ENCODE peak calls at places on chromosomes 13 and 19, in five cellular contexts. N is SK-N-SH, Q is GM23338, S is GM12878, C is Panc1. Z is an unnamed sample.

GRCh38 chr19:6577410-6578125 is 13.4 kb downstream of the CD70 start:
- DNase-seq in N (no peak), Q (no peak), S (peak), C (no peak), Z (no peak)

GRCh38 chr13:66425741-66426140 is 804.4 kb downstream of the PCDH9 start:
- DNase-seq in N (no peak), Q (no peak), S (no peak), C (no peak), Z (no peak)

GRCh38 chr19:5949792-5950305 is 28.1 kb downstream of the RANBP3 start:
- DNase-seq in N (no peak), Q (no peak), S (no peak), C (no peak), Z (no peak)

GRCh38 chr13:75365724-75366173 is 116.2 kb downstream of the TBC1D4 start:
- DNase-seq in N (no peak), Q (peak), S (peak), C (peak), Z (peak)

GRCh38 chr19:42422576-42423461 is 4.4 kb downstream of the LIPE start:
- DNase-seq in N (peak), Q (peak), S (no peak), C (no peak), Z (no peak)

GRCh38 chr19:27719034-27719433 is 1493.9 kb downstream of the UQCRFS1 start:
- DNase-seq in N (no peak), Q (no peak), S (no peak), C (no peak), Z (no peak)

GRCh38 chr19:46442808-46443450 is 14.2 kb upstream of the PNMA8C start:
- DNase-seq in N (no peak), Q (no peak), S (no peak), C (no peak), Z (no peak)

GRCh38 chr13:84088996-84089395 is 206.7 kb upstream of the SLITRK1 start:
- DNase-seq in N (no peak), Q (no peak), S (no peak), C (no peak), Z (no peak)

GRCh38 chr19:21604351-21604926 is 99.0 kb downstream of the ZNF429 start:
- DNase-seq in N (no peak), Q (peak), S (no peak), C (no peak), Z (no peak)

GRCh38 chr19:4012092-4012974 is 4.8 kb downstream of the PIAS4 start:
- DNase-seq in N (peak), Q (no peak), S (no peak), C (no peak), Z (no peak)

GRCh38 chr19:38699027-38699346 is 45.3 kb downstream of the CAPN12 start:
- DNase-seq in N (no peak), Q (no peak), S (no peak), C (no peak), Z (no peak)

GRCh38 chr13:109749365-109749764 is 37.0 kb downstream of the IRS2 start:
- DNase-seq in N (no peak), Q (no peak), S (no peak), C (no peak), Z (no peak)

GRCh38 chr13:46753917-46754316 is 43.0 kb downstream of the ESD start:
- DNase-seq in N (no peak), Q (no peak), S (no peak), C (no peak), Z (no peak)

GRCh38 chr13:112067871-112068305 is 939 bp downstream of the SOX1 start:
- DNase-seq in N (no peak), Q (peak), S (no peak), C (no peak), Z (no peak)

GRCh38 chr19:41916033-41916424 is 12.2 kb downstream of the ERFL start:
- DNase-seq in N (no peak), Q (no peak), S (no peak), C (no peak), Z (no peak)

GRCh38 chr13:112839347-112840105 is 129.5 kb upstream of the MCF2L start:
- DNase-seq in N (no peak), Q (no peak), S (no peak), C (no peak), Z (no peak)

GRCh38 chr13:31073859-31074718 is 87.6 kb downstream of the HSPH1 start:
- DNase-seq in N (no peak), Q (no peak), S (peak), C (no peak), Z (no peak)

GRCh38 chr19:6038634-6039405 is 60.9 kb upstream of the RANBP3 start:
- DNase-seq in N (no peak), Q (no peak), S (peak), C (no peak), Z (no peak)

GRCh38 chr13:110913322-110913721 is 1.5 kb downstream of the ANKRD10 start:
- DNase-seq in N (no peak), Q (no peak), S (no peak), C (no peak), Z (no peak)

GRCh38 chr13:58437436-58437835 is 805.9 kb downstream of the PCDH17 start:
- DNase-seq in N (no peak), Q (no peak), S (no peak), C (no peak), Z (no peak)

GRCh38 chr13:31697290-31697689 is 42.0 kb upstream of the RXFP2 start:
- DNase-seq in N (no peak), Q (no peak), S (no peak), C (no peak), Z (no peak)

GRCh38 chr13:29472317-29472961 is 123.0 kb downstream of the SLC7A1 start:
- DNase-seq in N (peak), Q (peak), S (no peak), C (peak), Z (peak)

GRCh38 chr19:57465680-57466381 is 8.9 kb upstream of the VN1R1 start:
- DNase-seq in N (peak), Q (peak), S (peak), C (no peak), Z (peak)

GRCh38 chr13:60090579-60090978 is 73.1 kb downstream of the DIAPH3 start:
- DNase-seq in N (no peak), Q (no peak), S (no peak), C (no peak), Z (no peak)

GRCh38 chr13:23558675-23559536 is 11.3 kb upstream of the TNFRSF19 start:
- DNase-seq in N (peak), Q (peak), S (no peak), C (no peak), Z (peak)

GRCh38 chr19:56136362-56136761 is 4.7 kb upstream of the ZNF444 start:
- DNase-seq in N (no peak), Q (peak), S (no peak), C (no peak), Z (no peak)

GRCh38 chr13:33494596-33495214 is 209.2 kb upstream of the STARD13 start:
- DNase-seq in N (no peak), Q (peak), S (no peak), C (no peak), Z (peak)

GRCh38 chr19:29540128-29540527 is 14.3 kb downstream of the VSTM2B start:
- DNase-seq in N (no peak), Q (no peak), S (no peak), C (no peak), Z (no peak)

GRCh38 chr19:49930483-49931011 is 1.2 kb upstream of the NUP62 start:
- DNase-seq in N (no peak), Q (peak), S (no peak), C (no peak), Z (peak)

GRCh38 chr13:68850160-68850559 is 1257.5 kb upstream of the ATXN8OS start:
- DNase-seq in N (no peak), Q (no peak), S (no peak), C (no peak), Z (no peak)
- TF ChIP-seq REST in N (no peak), Q (no peak), S (no peak), C (no peak), Z (no peak)

GRCh38 chr13:98458431-98458830 is 118.5 kb downstream of the STK24 start:
- DNase-seq in N (no peak), Q (no peak), S (no peak), C (no peak), Z (no peak)

GRCh38 chr13:98459171-98459681 is 117.7 kb downstream of the STK24 start:
- DNase-seq in N (no peak), Q (no peak), S (no peak), C (no peak), Z (no peak)

GRCh38 chr13:98457053-98457452 is 119.9 kb downstream of the STK24 start:
- DNase-seq in N (no peak), Q (no peak), S (no peak), C (no peak), Z (no peak)

GRCh38 chr13:98454389-98454881 is 122.5 kb downstream of the STK24 start:
- DNase-seq in N (no peak), Q (no peak), S (no peak), C (no peak), Z (no peak)

GRCh38 chr13:98456423-98456845 is 120.5 kb downstream of the STK24 start:
- DNase-seq in N (no peak), Q (no peak), S (no peak), C (no peak), Z (no peak)
- TF ChIP-seq REST in N (no peak), Q (no peak), S (no peak), C (no peak), Z (no peak)

GRCh38 chr19:1673645-1674292 is 21.4 kb upstream of the TCF3 start:
- DNase-seq in N (peak), Q (no peak), S (no peak), C (no peak), Z (no peak)

GRCh38 chr19:1671716-1672037 is 19.3 kb upstream of the TCF3 start:
- DNase-seq in N (no peak), Q (no peak), S (no peak), C (no peak), Z (no peak)

GRCh38 chr19:1674293-1674679 is 21.9 kb upstream of the TCF3 start:
- DNase-seq in N (peak), Q (no peak), S (no peak), C (no peak), Z (no peak)

GRCh38 chr19:1672769-1673644 is 20.6 kb upstream of the TCF3 start:
- DNase-seq in N (peak), Q (no peak), S (no peak), C (no peak), Z (no peak)

GRCh38 chr19:1672038-1672768 is 19.8 kb upstream of the TCF3 start:
- DNase-seq in N (peak), Q (peak), S (no peak), C (no peak), Z (no peak)
- TF ChIP-seq REST in N (no peak), Q (no peak), S (no peak), C (no peak), Z (no peak)

DNA sequence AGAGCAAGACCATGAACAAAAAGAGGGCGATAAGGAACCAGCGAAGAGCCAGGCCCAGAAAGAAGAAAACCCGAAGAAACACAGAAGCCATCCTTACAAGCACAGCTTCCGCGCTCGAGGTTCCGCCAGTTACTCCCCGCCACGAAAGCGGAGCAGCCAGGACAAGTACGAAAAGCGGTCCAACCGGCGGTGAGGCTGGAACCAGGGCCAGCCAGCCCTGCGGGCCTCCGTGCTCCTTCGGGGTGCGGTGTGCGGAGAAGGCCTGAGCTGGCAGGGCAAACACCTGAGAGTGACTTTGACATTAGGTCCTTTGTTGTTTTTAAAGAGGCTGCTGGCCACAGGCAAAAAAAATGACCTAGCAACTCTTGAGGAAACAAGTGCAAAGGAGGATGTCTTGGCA is 44.1 kb downstream of the POLR1D start:
- DNase-seq in N (no peak), Q (peak), S (no peak), C (no peak), Z (no peak)
- TF ChIP-seq REST in N (no peak), Q (no peak), S (no peak), C (no peak), Z (no peak)

DNA sequence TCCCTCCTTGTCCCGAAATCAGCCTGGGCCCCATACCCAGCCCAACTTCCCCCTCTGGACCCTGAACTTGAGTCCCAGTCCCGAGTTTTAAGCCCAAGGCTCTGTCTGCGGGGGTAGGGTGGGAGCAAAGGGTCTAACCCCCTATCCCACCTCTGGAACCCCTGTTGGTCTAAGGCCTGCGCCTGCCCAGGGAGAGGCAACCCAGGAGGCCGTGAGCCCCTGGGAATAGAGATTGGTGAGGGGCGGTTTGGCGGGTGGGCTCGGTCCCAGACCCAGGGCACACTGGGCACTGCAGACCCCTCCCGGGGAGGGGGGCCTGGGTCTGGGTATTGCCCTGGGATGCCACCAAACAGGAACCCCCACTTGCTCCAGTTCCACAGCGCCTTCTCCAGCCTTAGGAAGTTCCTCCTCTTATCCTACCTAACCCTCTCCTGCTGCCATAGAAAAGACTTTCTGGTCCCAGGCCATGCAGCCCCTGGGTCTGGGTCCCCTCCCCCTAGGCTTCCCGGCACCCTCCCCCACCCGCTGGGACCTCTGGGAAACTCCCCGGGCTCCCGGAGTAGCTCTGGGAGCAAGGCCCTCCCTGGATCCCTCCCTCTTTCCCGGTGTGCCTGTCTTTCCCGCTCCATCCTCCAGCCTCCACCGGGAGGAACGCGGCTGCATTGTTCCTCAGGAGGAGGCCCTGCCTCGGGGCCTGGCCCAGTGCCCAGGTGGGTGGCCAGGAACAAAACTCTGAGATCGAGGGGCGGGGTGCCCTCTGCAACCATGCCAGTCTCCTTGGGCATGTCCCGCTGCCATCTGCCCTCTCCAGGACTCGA is 33.6 kb upstream of the NANOS3 start:
- DNase-seq in N (peak), Q (peak), S (no peak), C (no peak), Z (no peak)
- TF ChIP-seq REST in N (no peak), Q (no peak), S (no peak), C (no peak), Z (no peak)

DNA sequence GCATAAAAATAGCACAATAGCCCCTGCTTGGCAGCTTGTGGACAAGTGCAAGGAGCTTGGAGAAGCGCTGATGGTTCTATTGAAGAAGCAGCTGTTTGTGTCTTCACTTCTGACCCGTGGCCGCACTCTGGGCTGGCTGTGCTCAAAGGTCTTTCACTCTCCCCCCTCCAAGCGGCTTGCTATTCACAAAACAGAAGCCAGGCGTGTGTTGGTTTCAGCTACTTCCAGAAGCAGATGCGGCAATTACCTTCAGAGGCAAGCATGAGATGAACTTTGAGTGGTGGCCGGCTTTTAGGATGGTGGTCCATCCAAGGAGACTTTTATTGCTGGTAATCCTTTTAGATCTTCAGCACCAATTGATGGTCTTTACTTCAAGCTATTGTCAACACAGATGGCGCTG is 188.5 kb upstream of the ARGLU1 start:
- DNase-seq in N (no peak), Q (no peak), S (no peak), C (no peak), Z (no peak)
- TF ChIP-seq REST in N (no peak), Q (no peak), S (no peak), C (no peak), Z (no peak)

GRCh38 chr13:79904581-79904980 is 423.6 kb downstream of the NDFIP2 start:
- DNase-seq in N (no peak), Q (no peak), S (no peak), C (no peak), Z (no peak)
- TF ChIP-seq REST in N (no peak), Q (no peak), S (no peak), C (no peak), Z (no peak)

Z was measured in HCT116.